ENCODE peak calls at places on chromosomes 11 and 22, in five cellular contexts. O is fibroblast of pulmonary artery, Z is cardiac fibroblast, Q is esophagus squamous epithelium, B is astrocyte of the spinal cord. Y is an unnamed sample.

GRCh38 chr11:66752148-66752547 is 23.1 kb upstream of the SPTBN2 start:
- DNase-seq in Z (no peak), Q (no peak), B (no peak), O (no peak), Y (no peak)

GRCh38 chr11:117807482-117808272 is 10.7 kb upstream of the DSCAML1 start:
- DNase-seq in Q (peak; percentile 42), B (peak; percentile 64), Z (peak; percentile 68), O (peak; percentile 71), Y (peak; percentile 59)

GRCh38 chr11:127023991-127024390 is 23.4 kb upstream of the KIRREL3 start:
- DNase-seq in Z (no peak), Q (no peak), O (no peak), B (no peak), Y (peak; percentile 35)

GRCh38 chr11:44072757-44073658 is 6.9 kb downstream of the ACCS start:
- DNase-seq in Q (no peak), B (no peak), Z (no peak), O (no peak), Y (no peak)

GRCh38 chr11:134581121-134581626 is 169.1 kb upstream of the B3GAT1 start:
- DNase-seq in Q (no peak), Z (no peak), B (no peak), O (no peak), Y (no peak)

GRCh38 chr11:92122561-92122960 is 102.1 kb upstream of the FAT3 start:
- DNase-seq in Z (peak; percentile 2), O (no peak), Q (no peak), B (peak; percentile 22), Y (peak; percentile 39)

GRCh38 chr11:14908214-14908880 is 16.3 kb upstream of the CYP2R1 start:
- DNase-seq in O (peak; percentile 62), B (peak; percentile 41), Z (peak; percentile 65), Q (no peak), Y (peak; percentile 66)

GRCh38 chr22:36873614-36874308 is 13.0 kb downstream of the NCF4 start:
- DNase-seq in Z (peak; percentile 73), O (peak; percentile 85), B (peak; percentile 20), Q (no peak), Y (peak; percentile 95)

GRCh38 chr11:120431633-120432032 is 79.9 kb upstream of the GRIK4 start:
- DNase-seq in B (no peak), O (peak; percentile 58), Z (peak; percentile 62), Q (no peak), Y (peak; percentile 39)

GRCh38 chr11:2390871-2391662 is 9.5 kb upstream of the TSSC4 start:
- DNase-seq in Z (peak; percentile 70), O (peak; percentile 54), Q (no peak), B (peak; percentile 79), Y (peak; percentile 61)

GRCh38 chr11:7668911-7669310 is 4.4 kb downstream of the CYB5R2 start:
- DNase-seq in Q (no peak), O (peak; percentile 48), B (no peak), Z (peak; percentile 82), Y (peak; percentile 80)

GRCh38 chr11:68433541-68433940 is 27.0 kb upstream of the PPP6R3 start:
- DNase-seq in O (no peak), Q (no peak), Z (no peak), B (no peak), Y (no peak)

GRCh38 chr11:10095412-10096207 is 198.4 kb downstream of the SBF2 start:
- DNase-seq in Z (no peak), O (no peak), Q (no peak), B (no peak), Y (no peak)

GRCh38 chr11:70630816-70631623 is 232.7 kb downstream of the CTTN start:
- DNase-seq in Q (no peak), Z (no peak), B (no peak), O (no peak), Y (no peak)

GRCh38 chr11:61949169-61950034 is 749 bp upstream of the BEST1 start:
- DNase-seq in B (peak; percentile 91), Z (peak; percentile 96), Q (no peak), O (peak; percentile 98), Y (peak; percentile 74)

GRCh38 chr11:62599909-62600308 is 1.8 kb downstream of the MTA2 start:
- DNase-seq in Q (no peak), B (no peak), Z (no peak), O (no peak), Y (peak; percentile 97)

GRCh38 chr11:3671334-3672254 is at the start of gene CHRNA10:
- DNase-seq in O (no peak), Z (no peak), B (no peak), Q (no peak), Y (no peak)

GRCh38 chr11:110518809-110519514 is 89.2 kb downstream of the FDX1 start:
- DNase-seq in Q (no peak), B (no peak), O (peak; percentile 16), Z (peak; percentile 59), Y (no peak)

GRCh38 chr22:32465661-32466060 is 1.4 kb upstream of the BPIFC start:
- DNase-seq in B (no peak), Q (no peak), O (no peak), Z (no peak), Y (no peak)

DNA sequence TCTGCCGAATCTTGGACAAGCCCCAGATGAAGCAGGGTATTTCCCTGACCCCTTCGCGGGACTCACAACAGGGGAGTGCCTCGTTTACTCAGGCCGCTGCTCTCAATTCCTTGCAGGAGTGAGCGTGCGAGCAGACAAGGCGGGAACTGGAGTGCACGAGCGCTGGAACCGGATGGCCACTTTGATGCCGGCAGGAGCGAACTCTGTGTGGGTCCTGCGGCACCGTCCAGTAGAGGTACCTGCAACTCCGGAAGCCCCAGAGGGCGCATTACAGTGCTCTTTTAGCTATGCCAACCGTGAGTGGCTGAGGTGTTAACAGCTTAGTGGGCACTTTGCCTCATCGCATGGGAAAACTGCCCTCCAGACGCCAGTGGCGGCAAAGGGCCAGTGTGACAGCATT is 182.3 kb upstream of the ANO3 start:
- DNase-seq in B (no peak), O (no peak), Z (no peak), Q (no peak), Y (no peak)
- TF ChIP-seq CTCF in B (no peak), O (no peak), Z (no peak), Q (no peak), Y (no peak)

DNA sequence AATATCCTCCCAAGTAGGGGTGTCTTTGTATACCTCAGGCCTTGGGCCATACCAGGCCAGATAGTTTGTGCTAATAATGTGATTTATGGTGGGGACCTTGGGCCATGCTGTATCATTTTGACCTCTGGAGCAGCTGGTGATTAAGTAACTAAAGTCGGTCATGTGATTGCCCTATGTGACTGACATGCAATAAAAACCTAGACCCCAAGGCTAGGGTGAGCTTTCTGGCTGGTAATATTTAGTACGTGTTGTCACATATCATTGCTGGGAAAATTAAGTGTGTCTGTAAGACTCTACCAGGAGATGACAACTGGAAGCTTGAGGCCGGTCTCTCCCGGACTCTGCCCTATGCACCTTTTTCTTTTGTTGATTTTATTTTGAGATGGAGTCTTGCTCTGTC is 12.6 kb upstream of the TFIP11 start:
- DNase-seq in Z (no peak), Q (no peak), B (no peak), O (no peak), Y (no peak)
- H3K4me3 ChIP-seq in Z (no peak overlapping the region), Q (no peak overlapping the region), B (no peak overlapping the region), O (no peak overlapping the region), Y (no peak overlapping the region)

GRCh38 chr11:73191151-73191550 is 26.9 kb upstream of the P2RY2 start:
- DNase-seq in O (no peak), B (no peak), Z (no peak), Q (no peak), Y (no peak)

GRCh38 chr11:73190557-73190885 is 27.6 kb upstream of the P2RY2 start:
- DNase-seq in O (no peak), Z (no peak), Q (no peak), B (no peak), Y (no peak)

GRCh38 chr11:73189315-73189714 is 28.8 kb upstream of the P2RY2 start:
- DNase-seq in O (no peak), B (no peak), Z (no peak), Q (no peak), Y (no peak)

GRCh38 chr11:73188301-73188700 is 29.8 kb upstream of the P2RY2 start:
- DNase-seq in B (no peak), O (no peak), Z (no peak), Q (no peak), Y (no peak)

DNA sequence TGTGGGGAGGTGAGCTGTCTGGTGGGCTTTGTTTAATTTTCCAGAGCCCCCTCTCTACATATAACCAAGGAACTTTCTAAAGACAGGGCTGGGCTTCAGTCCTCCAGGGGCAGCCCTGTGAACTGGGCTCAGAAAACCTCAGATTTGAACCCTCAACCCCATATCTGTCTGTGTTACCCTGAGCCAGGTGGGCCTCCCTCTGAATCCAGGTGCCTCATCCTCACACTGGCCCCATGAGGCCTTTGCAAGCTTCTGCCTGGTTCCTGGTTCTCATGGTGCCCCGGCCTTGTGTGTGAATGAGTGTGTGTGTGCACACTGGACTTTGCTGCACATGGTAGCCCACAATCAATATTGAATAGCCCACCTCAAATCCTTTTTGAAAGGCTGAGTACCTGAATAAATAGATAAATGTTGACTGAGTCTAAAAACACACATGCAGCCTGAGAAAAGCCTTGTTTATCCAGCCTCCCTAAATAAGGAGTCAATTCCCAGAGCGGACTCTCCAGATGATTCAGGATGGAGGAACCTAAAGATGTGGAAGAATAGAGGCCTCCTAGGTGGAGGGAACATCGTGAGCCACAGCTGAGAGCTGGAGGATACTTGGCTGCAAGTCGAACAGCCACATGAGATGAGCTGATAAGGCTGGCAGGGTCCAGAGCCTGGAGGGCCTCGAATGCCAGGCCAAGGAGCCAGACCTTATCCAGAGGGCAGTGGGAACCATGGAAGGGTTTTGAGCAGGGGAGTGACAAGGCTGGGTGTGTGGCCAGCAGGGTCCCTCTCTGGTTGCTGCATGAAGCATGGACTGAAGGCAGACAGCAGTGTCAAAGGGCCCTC is 28.1 kb upstream of the P2RY2 start:
- DNase-seq in B (no peak), O (no peak), Z (peak; percentile 44), Q (no peak), Y (no peak)
- TF ChIP-seq CTCF in B (no peak), O (no peak), Z (no peak), Q (no peak), Y (no peak)

GRCh38 chr22:26585104-26585790 is 4.7 kb downstream of the TPST2 start:
- DNase-seq in O (peak; percentile 78), B (peak; percentile 79), Z (peak; percentile 66), Q (no peak), Y (peak; percentile 66)

GRCh38 chr22:26588749-26589366 is 1.1 kb downstream of the TPST2 start:
- DNase-seq in Q (no peak), B (no peak), O (no peak), Z (no peak), Y (no peak)

GRCh38 chr22:26589367-26589844 is 526 bp downstream of the TPST2 start:
- DNase-seq in Q (no peak), O (no peak), B (peak; percentile 15), Z (peak; percentile 23), Y (peak; percentile 36)

GRCh38 chr22:26587991-26588613 is 1.8 kb downstream of the TPST2 start:
- DNase-seq in B (no peak), Z (peak; percentile 34), Q (no peak), O (peak; percentile 24), Y (no peak)

DNA sequence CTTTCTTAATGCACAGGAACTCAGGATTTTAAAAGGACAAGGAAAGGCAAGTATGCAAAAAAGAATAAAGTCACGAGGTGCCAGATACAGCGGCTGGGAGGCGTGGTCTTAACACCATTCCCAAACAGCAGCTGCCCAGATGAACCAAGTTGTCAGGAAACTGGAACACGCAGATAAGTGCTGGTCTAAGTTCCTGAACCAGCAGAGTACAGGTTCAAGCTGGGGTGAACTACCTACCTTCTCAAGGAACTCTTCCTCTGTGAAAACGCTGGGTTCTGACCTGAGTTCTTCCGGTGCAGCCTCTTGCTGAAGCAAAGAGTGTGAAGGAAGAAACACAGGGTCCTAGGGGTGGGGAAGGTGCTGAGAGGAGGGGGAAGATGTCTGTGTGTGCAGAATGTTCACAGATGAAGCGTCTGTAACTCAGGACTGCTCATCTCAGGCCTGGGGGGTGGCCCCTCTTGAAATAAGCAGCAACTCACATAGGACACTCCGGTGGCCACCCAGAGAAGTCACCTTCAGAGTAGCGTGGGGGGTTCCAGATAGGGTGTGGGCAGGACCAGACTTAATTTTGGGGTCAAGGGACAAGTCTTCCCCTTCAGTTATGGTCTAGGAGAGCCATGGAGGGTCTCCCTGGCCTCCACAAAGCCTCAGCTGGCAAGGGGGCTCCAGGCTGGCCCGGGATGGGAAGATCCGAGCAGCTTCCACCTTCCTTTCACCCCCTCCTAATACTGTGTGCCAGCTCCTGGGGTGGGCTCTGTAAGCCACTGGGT is 3.2 kb downstream of the TPST2 start:
- DNase-seq in O (no peak), Z (no peak), Q (no peak), B (no peak), Y (no peak)
- H3K4me3 ChIP-seq in O (no peak overlapping the region), Z (no peak overlapping the region), Q (no peak overlapping the region), B (no peak overlapping the region), Y (no peak overlapping the region)

Y was measured in epithelial cell of esophagus.